ENCODE peak calls at places on chromosomes 6 and 20, in eight cellular contexts. One of them, this sample, is unnamed.

GRCh38 chr20:23528867-23529431 is 38.0 kb downstream of the CST8 start:
- DNase-seq in omental fat pad: no peak
- DNase-seq in cardiac fibroblast: peak
- DNase-seq in AG09319: no peak
- DNase-seq in stomach: no peak
- DNase-seq in WTC11: no peak
- DNase-seq in endothelial cell: no peak
- DNase-seq in nephron progenitor cell: no peak
- DNase-seq in this sample: no peak

GRCh38 chr6:22904413-22904812 is 335.0 kb downstream of the HDGFL1 start:
- DNase-seq in omental fat pad: no peak
- DNase-seq in nephron progenitor cell: no peak
- DNase-seq in AG09319: no peak
- DNase-seq in stomach: no peak
- DNase-seq in cardiac fibroblast: no peak
- DNase-seq in endothelial cell: no peak
- DNase-seq in WTC11: no peak
- DNase-seq in this sample: peak

GRCh38 chr6:30821862-30822784 is 62.2 kb upstream of the DDR1 start:
- DNase-seq in omental fat pad: no peak
- DNase-seq in AG09319: no peak
- DNase-seq in endothelial cell: no peak
- DNase-seq in cardiac fibroblast: peak
- DNase-seq in nephron progenitor cell: no peak
- DNase-seq in stomach: no peak
- DNase-seq in WTC11: no peak
- DNase-seq in this sample: peak

GRCh38 chr6:132703936-132704335 is 9.9 kb downstream of the VNN1 start:
- DNase-seq in stomach: no peak
- DNase-seq in endothelial cell: no peak
- DNase-seq in nephron progenitor cell: no peak
- DNase-seq in WTC11: no peak
- DNase-seq in AG09319: no peak
- DNase-seq in cardiac fibroblast: no peak
- DNase-seq in omental fat pad: no peak
- DNase-seq in this sample: no peak

GRCh38 chr6:96007663-96008062 is 8.1 kb upstream of the FUT9 start:
- DNase-seq in omental fat pad: no peak
- DNase-seq in WTC11: no peak
- DNase-seq in stomach: no peak
- DNase-seq in nephron progenitor cell: no peak
- DNase-seq in AG09319: no peak
- DNase-seq in endothelial cell: no peak
- DNase-seq in cardiac fibroblast: no peak
- DNase-seq in this sample: no peak

GRCh38 chr6:42742116-42742894 is 3.6 kb downstream of the TBCC start:
- DNase-seq in omental fat pad: no peak
- DNase-seq in AG09319: peak
- DNase-seq in endothelial cell: no peak
- DNase-seq in cardiac fibroblast: peak
- DNase-seq in stomach: no peak
- DNase-seq in nephron progenitor cell: no peak
- DNase-seq in WTC11: no peak
- DNase-seq in this sample: peak

GRCh38 chr6:168104636-168105035 is 25.6 kb upstream of the FRMD1 start:
- DNase-seq in endothelial cell: no peak
- DNase-seq in stomach: no peak
- DNase-seq in WTC11: no peak
- DNase-seq in cardiac fibroblast: no peak
- DNase-seq in AG09319: no peak
- DNase-seq in nephron progenitor cell: no peak
- DNase-seq in omental fat pad: no peak
- DNase-seq in this sample: no peak

GRCh38 chr6:160573943-160574342 is 90.1 kb downstream of the LPA start:
- DNase-seq in endothelial cell: no peak
- DNase-seq in cardiac fibroblast: no peak
- DNase-seq in stomach: no peak
- DNase-seq in WTC11: no peak
- DNase-seq in AG09319: no peak
- DNase-seq in omental fat pad: no peak
- DNase-seq in nephron progenitor cell: no peak
- DNase-seq in this sample: no peak

GRCh38 chr6:12230523-12230922 is 59.6 kb upstream of the EDN1 start:
- DNase-seq in nephron progenitor cell: no peak
- DNase-seq in AG09319: no peak
- DNase-seq in endothelial cell: no peak
- DNase-seq in omental fat pad: no peak
- DNase-seq in cardiac fibroblast: no peak
- DNase-seq in stomach: no peak
- DNase-seq in WTC11: no peak
- DNase-seq in this sample: no peak

GRCh38 chr20:14507711-14508110 is 170.3 kb upstream of the FLRT3 start:
- DNase-seq in stomach: no peak
- DNase-seq in cardiac fibroblast: no peak
- DNase-seq in omental fat pad: no peak
- DNase-seq in nephron progenitor cell: no peak
- DNase-seq in AG09319: no peak
- DNase-seq in WTC11: no peak
- DNase-seq in endothelial cell: no peak
- DNase-seq in this sample: no peak

GRCh38 chr6:45555981-45556771 is 178.4 kb upstream of the SUPT3H start:
- DNase-seq in omental fat pad: no peak
- DNase-seq in stomach: no peak
- DNase-seq in endothelial cell: no peak
- DNase-seq in WTC11: no peak
- DNase-seq in nephron progenitor cell: no peak
- DNase-seq in cardiac fibroblast: peak
- DNase-seq in AG09319: peak
- DNase-seq in this sample: no peak

GRCh38 chr6:113591896-113592827 is 265.0 kb upstream of the MARCKS start:
- DNase-seq in stomach: no peak
- DNase-seq in omental fat pad: no peak
- DNase-seq in endothelial cell: no peak
- DNase-seq in AG09319: no peak
- DNase-seq in cardiac fibroblast: peak
- DNase-seq in WTC11: no peak
- DNase-seq in nephron progenitor cell: no peak
- DNase-seq in this sample: peak

GRCh38 chr6:141483561-141484061 is 649.1 kb upstream of the GJE1 start:
- DNase-seq in stomach: no peak
- DNase-seq in WTC11: no peak
- DNase-seq in cardiac fibroblast: peak
- DNase-seq in endothelial cell: no peak
- DNase-seq in nephron progenitor cell: no peak
- DNase-seq in AG09319: peak
- DNase-seq in omental fat pad: no peak
- DNase-seq in this sample: peak

GRCh38 chr6:79872986-79873385 is 74.4 kb downstream of the ELOVL4 start:
- DNase-seq in stomach: no peak
- DNase-seq in WTC11: no peak
- DNase-seq in cardiac fibroblast: peak
- DNase-seq in AG09319: no peak
- DNase-seq in nephron progenitor cell: no peak
- DNase-seq in endothelial cell: no peak
- DNase-seq in omental fat pad: no peak
- DNase-seq in this sample: no peak

GRCh38 chr20:1721687-1722512 is 64.3 kb upstream of the SIRPG start:
- DNase-seq in omental fat pad: no peak
- DNase-seq in AG09319: no peak
- DNase-seq in WTC11: peak
- DNase-seq in stomach: no peak
- DNase-seq in nephron progenitor cell: no peak
- DNase-seq in cardiac fibroblast: no peak
- DNase-seq in endothelial cell: no peak
- DNase-seq in this sample: no peak

GRCh38 chr20:38217791-38218565 is 42.6 kb downstream of the KIAA1755 start:
- DNase-seq in stomach: no peak
- DNase-seq in WTC11: no peak
- DNase-seq in omental fat pad: peak
- DNase-seq in cardiac fibroblast: peak
- DNase-seq in AG09319: peak
- DNase-seq in endothelial cell: no peak
- DNase-seq in nephron progenitor cell: no peak
- DNase-seq in this sample: no peak

GRCh38 chr6:155273438-155273837 is 9.6 kb downstream of the CLDN20 start:
- DNase-seq in cardiac fibroblast: peak
- DNase-seq in omental fat pad: no peak
- DNase-seq in AG09319: no peak
- DNase-seq in stomach: no peak
- DNase-seq in WTC11: no peak
- DNase-seq in endothelial cell: peak
- DNase-seq in nephron progenitor cell: peak
- DNase-seq in this sample: peak

GRCh38 chr6:66772785-66773184 is 1065.8 kb upstream of the EYS start:
- DNase-seq in omental fat pad: no peak
- DNase-seq in WTC11: no peak
- DNase-seq in nephron progenitor cell: no peak
- DNase-seq in stomach: no peak
- DNase-seq in endothelial cell: no peak
- DNase-seq in AG09319: no peak
- DNase-seq in cardiac fibroblast: peak
- DNase-seq in this sample: peak

GRCh38 chr20:35730583-35731468 is 11.2 kb downstream of the RBM39 start:
- DNase-seq in stomach: no peak
- DNase-seq in WTC11: no peak
- DNase-seq in endothelial cell: no peak
- DNase-seq in nephron progenitor cell: no peak
- DNase-seq in cardiac fibroblast: no peak
- DNase-seq in omental fat pad: no peak
- DNase-seq in AG09319: no peak
- DNase-seq in this sample: no peak

GRCh38 chr20:49380245-49380875 is 102.1 kb downstream of the KCNB1 start:
- DNase-seq in nephron progenitor cell: peak
- DNase-seq in omental fat pad: no peak
- DNase-seq in endothelial cell: no peak
- DNase-seq in AG09319: no peak
- DNase-seq in stomach: no peak
- DNase-seq in WTC11: peak
- DNase-seq in cardiac fibroblast: no peak
- DNase-seq in this sample: no peak

GRCh38 chr6:21914121-21914973 is 320.8 kb downstream of the SOX4 start:
- DNase-seq in cardiac fibroblast: peak
- DNase-seq in stomach: peak
- DNase-seq in omental fat pad: peak
- DNase-seq in AG09319: no peak
- DNase-seq in nephron progenitor cell: no peak
- DNase-seq in WTC11: no peak
- DNase-seq in endothelial cell: no peak
- DNase-seq in this sample: peak

GRCh38 chr6:24033284-24033683 is 92.7 kb upstream of the NRSN1 start:
- DNase-seq in AG09319: no peak
- DNase-seq in nephron progenitor cell: peak
- DNase-seq in endothelial cell: no peak
- DNase-seq in stomach: no peak
- DNase-seq in WTC11: no peak
- DNase-seq in omental fat pad: no peak
- DNase-seq in cardiac fibroblast: no peak
- DNase-seq in this sample: no peak
- TF ChIP-seq CTCF in AG09319: no peak
- TF ChIP-seq CTCF in nephron progenitor cell: no peak
- TF ChIP-seq CTCF in endothelial cell: no peak
- TF ChIP-seq CTCF in stomach: no peak
- TF ChIP-seq CTCF in WTC11: no peak
- TF ChIP-seq CTCF in omental fat pad: no peak
- TF ChIP-seq CTCF in cardiac fibroblast: no peak
- TF ChIP-seq CTCF in this sample: no peak

DNA sequence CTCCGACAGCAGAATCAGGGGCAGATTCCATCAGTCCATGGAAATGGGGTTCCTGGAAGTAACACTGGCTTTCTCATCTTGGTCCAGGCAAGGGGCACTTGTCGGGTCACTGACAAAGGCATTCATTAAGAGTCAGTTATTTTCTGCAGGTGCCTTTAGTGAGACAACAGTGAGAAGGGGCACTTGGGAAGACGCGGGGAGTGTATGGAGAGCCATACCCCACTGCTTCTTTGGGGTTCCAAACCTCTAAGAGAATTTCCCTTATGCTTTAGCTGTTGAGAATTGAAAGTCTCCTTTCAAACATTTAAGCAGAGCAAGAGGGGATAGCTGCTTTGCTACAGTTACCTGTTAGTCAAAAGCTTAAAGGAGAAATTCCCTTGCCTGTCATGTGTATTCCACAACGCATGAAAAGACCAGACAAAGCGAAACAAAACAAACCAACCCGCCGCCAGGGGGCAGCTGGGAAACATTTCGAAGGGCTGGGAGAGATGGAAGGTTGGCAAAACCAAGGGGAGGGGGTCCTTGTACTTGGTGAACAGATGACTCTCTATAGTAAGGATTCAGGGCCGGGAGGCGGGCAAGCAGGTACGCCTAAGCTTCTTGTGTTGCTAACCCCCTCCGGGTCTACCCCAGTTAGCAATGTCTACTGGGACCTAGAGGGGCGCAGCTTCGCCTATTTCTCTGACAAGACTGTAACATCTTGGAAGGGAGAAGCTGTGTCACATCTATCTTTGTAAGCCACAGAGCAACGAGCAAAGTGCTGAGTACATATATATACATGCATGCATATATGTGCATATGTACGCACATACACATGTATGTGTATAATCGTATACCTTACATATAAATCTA is 474.9 kb upstream of the AGPAT4 start:
- DNase-seq in nephron progenitor cell: peak
- DNase-seq in cardiac fibroblast: peak
- DNase-seq in endothelial cell: peak
- DNase-seq in omental fat pad: no peak
- DNase-seq in stomach: peak
- DNase-seq in AG09319: no peak
- DNase-seq in WTC11: peak
- DNase-seq in this sample: peak
- TF ChIP-seq CTCF in nephron progenitor cell: peak
- TF ChIP-seq CTCF in cardiac fibroblast: peak
- TF ChIP-seq CTCF in endothelial cell: peak
- TF ChIP-seq CTCF in omental fat pad: no peak
- TF ChIP-seq CTCF in stomach: peak
- TF ChIP-seq CTCF in AG09319: peak
- TF ChIP-seq CTCF in WTC11: peak
- TF ChIP-seq CTCF in this sample: peak

GRCh38 chr6:43772571-43773049 is 2.6 kb downstream of the VEGFA start:
- DNase-seq in omental fat pad: no peak
- DNase-seq in stomach: peak
- DNase-seq in AG09319: no peak
- DNase-seq in nephron progenitor cell: peak
- DNase-seq in WTC11: peak
- DNase-seq in cardiac fibroblast: peak
- DNase-seq in endothelial cell: no peak
- DNase-seq in this sample: peak
- TF ChIP-seq CTCF in omental fat pad: no peak
- TF ChIP-seq CTCF in stomach: no peak
- TF ChIP-seq CTCF in AG09319: no peak
- TF ChIP-seq CTCF in nephron progenitor cell: no peak
- TF ChIP-seq CTCF in WTC11: no peak
- TF ChIP-seq CTCF in cardiac fibroblast: peak
- TF ChIP-seq CTCF in endothelial cell: no peak
- TF ChIP-seq CTCF in this sample: no peak

GRCh38 chr6:56542367-56543331 is 100.0 kb downstream of the DST start:
- DNase-seq in nephron progenitor cell: peak
- DNase-seq in WTC11: peak
- DNase-seq in AG09319: peak
- DNase-seq in cardiac fibroblast: peak
- DNase-seq in stomach: peak
- DNase-seq in endothelial cell: peak
- DNase-seq in omental fat pad: peak
- DNase-seq in this sample: peak
- TF ChIP-seq CTCF in nephron progenitor cell: no peak
- TF ChIP-seq CTCF in WTC11: no peak
- TF ChIP-seq CTCF in AG09319: peak
- TF ChIP-seq CTCF in cardiac fibroblast: peak
- TF ChIP-seq CTCF in stomach: no peak
- TF ChIP-seq CTCF in endothelial cell: no peak
- TF ChIP-seq CTCF in omental fat pad: no peak
- TF ChIP-seq CTCF in this sample: peak

This sample was measured in A673.